ENCODE peak calls at places on chromosomes 2 and 18, in six cellular contexts. T is GM12865; E is effector memory CD8-positive, alpha-beta T cell; L is EL; I is RCC 7860; G is nephron progenitor cell. F is an unnamed sample.

GRCh38 chr18:31450409-31450808 is 2.9 kb downstream of the DSG3 start:
- DNase-seq in T (no peak), E (no peak), I (no peak), G (no peak), L (no peak), F (no peak)

GRCh38 chr2:40831313-40831873 is 379.5 kb upstream of the SLC8A1 start:
- DNase-seq in G (no peak), E (no peak), I (no peak), T (no peak), L (no peak), F (no peak)

GRCh38 chr2:23460228-23460627 is 75.2 kb downstream of the KLHL29 start:
- DNase-seq in G (no peak), L (peak; percentile 48), I (no peak), T (peak; percentile 44), E (no peak), F (no peak)

GRCh38 chr2:41647468-41648042 is 400.3 kb upstream of the PKDCC start:
- DNase-seq in G (no peak), T (no peak), I (no peak), L (no peak), E (no peak), F (no peak)

GRCh38 chr2:75516378-75517122 is 44.2 kb downstream of the EVA1A start:
- DNase-seq in I (no peak), E (no peak), L (no peak), T (peak; percentile 63), G (no peak), F (no peak)

GRCh38 chr2:86598966-86599365 is 24.7 kb downstream of the RNF103 start:
- DNase-seq in E (no peak), G (no peak), I (no peak), T (no peak), L (no peak), F (no peak)

GRCh38 chr2:125745514-125745913 is 910.4 kb upstream of the GYPC start:
- DNase-seq in L (no peak), I (peak; percentile 9), G (peak; percentile 35), T (peak; percentile 84), E (no peak), F (no peak)

GRCh38 chr18:40939636-40940035 is 1015.4 kb upstream of the PIK3C3 start:
- DNase-seq in I (no peak), E (no peak), G (no peak), L (no peak), T (no peak), F (no peak)

GRCh38 chr2:144456680-144457079 is 63.2 kb downstream of the ZEB2 start:
- DNase-seq in E (no peak), L (peak; percentile 84), I (peak; percentile 64), T (peak; percentile 29), G (no peak), F (no peak)

GRCh38 chr18:47260138-47260923 is 8.9 kb upstream of the SKOR2 start:
- DNase-seq in G (peak; percentile 95), L (peak; percentile 26), E (no peak), T (peak; percentile 14), I (no peak), F (no peak)

GRCh38 chr18:2853926-2854664 is 7.3 kb downstream of the EMILIN2 start:
- DNase-seq in L (no peak), E (no peak), G (no peak), I (no peak), T (no peak), F (no peak)

GRCh38 chr2:68663371-68664156 is 20.2 kb downstream of the PROKR1 start:
- DNase-seq in T (peak; percentile 7), I (no peak), G (no peak), E (no peak), L (no peak), F (no peak)

GRCh38 chr2:65367517-65367916 is 64.9 kb downstream of the SPRED2 start:
- DNase-seq in I (peak; percentile 82), T (no peak), G (no peak), E (no peak), L (peak; percentile 98), F (no peak)

GRCh38 chr18:10518595-10519273 is 7.1 kb upstream of the NAPG start:
- DNase-seq in L (peak; percentile 41), E (no peak), I (no peak), T (no peak), G (peak; percentile 29), F (no peak)

GRCh38 chr18:6249788-6250187 is 164.9 kb downstream of the L3MBTL4 start:
- DNase-seq in G (no peak), T (peak; percentile 15), L (no peak), E (no peak), I (no peak), F (no peak)

GRCh38 chr2:119753041-119753929 is 6.4 kb upstream of the PTPN4 start:
- DNase-seq in E (peak; percentile 41), G (peak; percentile 14), L (peak; percentile 47), T (peak; percentile 59), I (peak; percentile 39), F (no peak)

GRCh38 chr18:57084331-57085298 is 62.3 kb upstream of the BOD1L2 start:
- DNase-seq in T (peak; percentile 86), L (peak; percentile 44), E (no peak), I (no peak), G (no peak), F (no peak)

GRCh38 chr2:212193066-212193465 is 345.5 kb downstream of the ERBB4 start:
- DNase-seq in I (no peak), E (no peak), G (no peak), L (no peak), T (no peak), F (no peak)

GRCh38 chr18:36314098-36314497 is 16.6 kb downstream of the FHOD3 start:
- DNase-seq in T (peak; percentile 35), G (no peak), I (no peak), E (no peak), L (peak; percentile 25), F (no peak)

GRCh38 chr18:39589496-39589895 is 2023.9 kb upstream of the CELF4 start:
- DNase-seq in L (no peak), E (no peak), I (no peak), G (no peak), T (no peak), F (no peak)

GRCh38 chr2:121220995-121221394 is 64.0 kb downstream of the TFCP2L1 start:
- DNase-seq in I (peak; percentile 70), G (no peak), E (no peak), L (peak; percentile 20), T (no peak), F (no peak)

GRCh38 chr18:6785001-6785400 is 55.5 kb downstream of the ARHGAP28 start:
- DNase-seq in T (no peak), I (no peak), E (no peak), G (no peak), L (peak; percentile 27), F (no peak)

GRCh38 chr2:214497489-214497888 is 86.6 kb downstream of the VWC2L start:
- DNase-seq in I (no peak), G (no peak), L (no peak), E (no peak), T (no peak), F (no peak)

GRCh38 chr2:207264310-207264709 is 98.6 kb upstream of the KLF7 start:
- DNase-seq in G (no peak), E (no peak), L (no peak), I (no peak), T (no peak), F (no peak)

GRCh38 chr2:30371772-30372373 is 75.2 kb upstream of the LCLAT1 start:
- DNase-seq in T (no peak), G (no peak), I (no peak), L (peak; percentile 15), E (no peak), F (no peak)

GRCh38 chr2:42787424-42787787 is 5.0 kb downstream of the HAAO start:
- DNase-seq in G (no peak), E (no peak), L (no peak), I (no peak), T (no peak), F (no peak)

GRCh38 chr18:56226025-56226424 is 412.4 kb downstream of the TXNL1 start:
- DNase-seq in T (no peak), G (no peak), I (no peak), E (no peak), L (no peak), F (no peak)

GRCh38 chr18:63271881-63272299 is 47.7 kb downstream of the BCL2 start:
- DNase-seq in T (no peak), G (no peak), L (no peak), E (no peak), I (no peak), F (no peak)

GRCh38 chr18:9825571-9826073 is 60.2 kb upstream of the TXNDC2 start:
- DNase-seq in E (no peak), L (peak; percentile 94), T (no peak), I (peak; percentile 64), G (no peak), F (no peak)

GRCh38 chr18:24019641-24020331 is 5.2 kb downstream of the TTC39C start:
- DNase-seq in I (no peak), T (peak; percentile 93), L (no peak), G (no peak), E (no peak), F (peak; percentile 22)

GRCh38 chr2:44642123-44642857 is 280.5 kb downstream of the CAMKMT start:
- DNase-seq in L (no peak), G (no peak), T (no peak), I (no peak), E (no peak), F (no peak)

GRCh38 chr2:139165041-139165440 is 384.9 kb upstream of the NXPH2 start:
- DNase-seq in G (no peak), E (no peak), T (no peak), I (no peak), L (no peak), F (no peak)

GRCh38 chr2:75142081-75142480 is 57.2 kb downstream of the TACR1 start:
- DNase-seq in I (no peak), T (no peak), G (no peak), L (no peak), E (no peak), F (no peak)

GRCh38 chr2:113273031-113273551 is 5.6 kb downstream of the PAX8 start:
- DNase-seq in L (peak; percentile 31), I (peak; percentile 54), T (peak; percentile 26), G (peak; percentile 52), E (peak; percentile 33), F (no peak)

GRCh38 chr2:235098736-235099494 is 147.1 kb downstream of the SH3BP4 start:
- DNase-seq in G (no peak), E (no peak), I (peak; percentile 59), L (peak; percentile 85), T (no peak), F (no peak)

GRCh38 chr2:160918909-160919503 is 241.2 kb upstream of the TANK start:
- DNase-seq in T (peak; percentile 26), I (no peak), E (peak; percentile 3), L (peak; percentile 50), G (peak; percentile 48), F (peak; percentile 2)

GRCh38 chr2:28224648-28225471 is 167.8 kb upstream of the FOSL2 start:
- DNase-seq in L (peak; percentile 89), T (no peak), G (no peak), E (no peak), I (peak; percentile 68), F (no peak)

GRCh38 chr18:34697891-34698290 is 12.2 kb upstream of the DTNA start:
- DNase-seq in L (no peak), E (no peak), I (peak; percentile 68), G (no peak), T (peak; percentile 10), F (no peak)

F was measured in CD8-positive, alpha-beta memory T cell.